ENCODE peak calls at places on chromosome 6, in ten cellular contexts. M, A, X, P, D, Q, J, L, Z and T are unnamed samples. For H3K9me3, the result is how much of the 10 kb centered on the place peaks cover.

GRCh38 chr6:158417760-158418098 is 105.5 kb downstream of the TULP4 start:
- DNase-seq in Z (no peak), P (no peak), X (no peak), J (no peak), Q (no peak), M (no peak), A (no peak), D (no peak), L (no peak), T (no peak)

GRCh38 chr6:42790549-42791181 is 8.8 kb downstream of the BICRAL start:
- DNase-seq in J (no peak), A (no peak), X (peak), Q (peak), L (no peak), D (no peak), Z (no peak), M (no peak), P (no peak), T (no peak)

GRCh38 chr6:135052939-135053338 is 1.7 kb downstream of the HBS1L start:
- DNase-seq in P (no peak), J (no peak), M (no peak), D (no peak), L (no peak), A (no peak), Q (no peak), Z (no peak), X (no peak), T (no peak)

GRCh38 chr6:143579703-143580102 is 68.2 kb upstream of the FUCA2 start:
- DNase-seq in Q (no peak), Z (no peak), M (no peak), P (no peak), A (no peak), L (peak), J (no peak), X (no peak), D (no peak), T (no peak)

GRCh38 chr6:158050955-158051354 is 69.3 kb downstream of the SYNJ2 start:
- DNase-seq in Z (no peak), L (no peak), A (no peak), P (peak), X (no peak), M (no peak), D (no peak), J (no peak), Q (no peak), T (no peak)

GRCh38 chr6:139987091-139987490 is 612.6 kb upstream of the CITED2 start:
- DNase-seq in X (no peak), D (no peak), P (no peak), Z (no peak), J (no peak), M (no peak), Q (no peak), A (no peak), L (no peak), T (no peak)

GRCh38 chr6:32244946-32245398 is 21.1 kb upstream of the NOTCH4 start:
- DNase-seq in X (peak), L (peak), J (peak), A (peak), Z (peak), P (peak), D (peak), Q (peak), M (peak), T (peak)

GRCh38 chr6:11381801-11382513 is 149.5 kb upstream of the NEDD9 start:
- DNase-seq in J (peak), P (no peak), M (peak), Z (peak), D (no peak), X (no peak), Q (peak), L (no peak), A (peak), T (peak)

GRCh38 chr6:150991487-150991886 is 126.0 kb downstream of the MTHFD1L start:
- DNase-seq in Q (no peak), X (no peak), D (no peak), M (no peak), J (no peak), P (no peak), L (no peak), Z (no peak), A (no peak), T (no peak)

GRCh38 chr6:41638801-41639555 is 710 bp downstream of the MDFI start:
- DNase-seq in A (no peak), J (no peak), Q (peak), L (no peak), X (peak), D (no peak), P (no peak), Z (no peak), M (no peak), T (no peak)

GRCh38 chr6:169934699-169935347 is 183.4 kb downstream of the ERMARD start:
- DNase-seq in M (no peak), L (no peak), P (no peak), Z (no peak), D (no peak), X (no peak), A (no peak), Q (no peak), J (no peak), T (no peak)

GRCh38 chr6:37514840-37515239 is 15.1 kb upstream of the CCDC167 start:
- DNase-seq in D (no peak), X (no peak), A (no peak), M (no peak), P (no peak), Q (no peak), J (no peak), Z (no peak), L (no peak), T (no peak)

GRCh38 chr6:22880686-22881433 is 311.5 kb downstream of the HDGFL1 start:
- DNase-seq in A (no peak), J (no peak), X (no peak), L (no peak), P (no peak), D (peak), Q (no peak), Z (no peak), M (no peak), T (no peak)

GRCh38 chr6:2986722-2987196 is 12.9 kb upstream of the NQO2 start:
- DNase-seq in Q (no peak), L (no peak), J (no peak), Z (no peak), D (no peak), M (no peak), A (no peak), P (no peak), X (no peak), T (no peak)

GRCh38 chr6:32163559-32164258 is 686 bp upstream of the EGFL8 start:
- DNase-seq in J (no peak), P (no peak), M (no peak), D (no peak), L (no peak), Q (no peak), X (peak), A (no peak), Z (no peak), T (no peak)

GRCh38 chr6:3176562-3177355 is 19.4 kb upstream of the TUBB2A start:
- DNase-seq in X (no peak), P (no peak), M (no peak), D (peak), J (no peak), Q (peak), Z (no peak), A (no peak), L (no peak), T (no peak)

GRCh38 chr6:13978787-13979186 is 54.0 kb downstream of the RNF182 start:
- DNase-seq in L (no peak), Q (no peak), J (no peak), X (no peak), P (no peak), D (no peak), A (no peak), Z (no peak), M (no peak), T (no peak)

GRCh38 chr6:35181933-35182612 is 31.7 kb upstream of the SCUBE3 start:
- DNase-seq in X (peak), A (no peak), Z (no peak), M (peak), P (peak), D (peak), L (peak), Q (peak), J (peak), T (no peak)

GRCh38 chr6:44431118-44431725 is 43.7 kb downstream of the CDC5L start:
- DNase-seq in Z (no peak), D (peak), Q (peak), L (no peak), P (no peak), J (peak), A (peak), X (peak), M (peak), T (peak)

GRCh38 chr6:39812496-39812852 is 20.3 kb downstream of the DAAM2 start:
- DNase-seq in D (no peak), Z (no peak), M (no peak), L (no peak), J (no peak), Q (no peak), X (no peak), P (no peak), A (no peak), T (no peak)

GRCh38 chr6:22099241-22099640 is 197.6 kb downstream of the PRL start:
- DNase-seq in Z (no peak), J (no peak), Q (no peak), X (no peak), A (no peak), M (no peak), L (no peak), P (no peak), D (no peak), T (no peak)

DNA sequence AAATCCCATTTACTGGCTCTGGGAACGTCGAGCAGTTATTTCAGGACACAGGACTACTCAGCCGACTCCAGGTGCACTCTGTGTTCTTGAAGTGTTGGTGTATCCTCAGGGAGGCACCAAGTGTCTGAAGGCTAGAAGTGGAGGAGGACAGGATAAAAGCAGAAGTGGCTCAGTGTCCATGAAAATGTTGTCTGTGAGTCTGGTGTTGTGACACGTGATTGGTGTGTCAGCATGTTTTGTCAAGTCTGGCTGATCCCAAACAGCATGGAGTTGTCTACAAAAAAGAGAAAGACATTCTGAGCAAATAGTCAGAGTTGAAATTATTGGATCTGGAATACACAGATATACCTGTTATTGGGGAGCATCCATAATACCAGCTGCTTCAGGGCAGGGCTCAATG is 30.3 kb downstream of the SCGN start:
- DNase-seq in L (no peak), X (no peak), P (no peak), A (no peak), Z (no peak), J (no peak), Q (no peak), M (no peak), D (no peak), T (no peak)
- H3K9me3 ChIP-seq in L (under half), X (under half), P (under half), A (under half), Z (under half), J (under half), Q (under half), M (under half), D (under half), T (under half)

DNA sequence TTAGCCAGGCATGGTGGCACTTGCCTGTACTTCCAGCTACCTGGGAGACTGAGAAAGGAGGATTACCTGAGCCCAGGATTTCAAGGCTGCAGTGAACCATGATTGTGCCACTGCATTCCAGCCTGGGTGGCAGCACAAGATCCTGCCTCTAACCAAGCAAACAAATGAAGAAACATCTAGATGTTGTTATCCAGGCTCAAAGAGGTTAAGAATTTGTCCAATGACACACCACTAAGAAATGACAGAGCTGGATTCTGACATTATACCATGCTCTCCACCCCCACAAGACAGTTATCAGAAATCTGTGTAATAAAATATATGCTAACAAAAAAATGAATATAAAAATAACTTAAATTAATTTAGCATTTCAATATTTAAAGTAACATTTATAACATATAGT is 925.5 kb upstream of the SLC35B3 start:
- DNase-seq in L (no peak), Z (no peak), D (no peak), Q (no peak), A (no peak), X (no peak), J (no peak), M (no peak), P (no peak), T (no peak)
- H3K9me3 ChIP-seq in L (under half), Z (under half), D (under half), Q (under half), A (under half), X (under half), J (under half), M (under half), P (under half), T (under half)

DNA sequence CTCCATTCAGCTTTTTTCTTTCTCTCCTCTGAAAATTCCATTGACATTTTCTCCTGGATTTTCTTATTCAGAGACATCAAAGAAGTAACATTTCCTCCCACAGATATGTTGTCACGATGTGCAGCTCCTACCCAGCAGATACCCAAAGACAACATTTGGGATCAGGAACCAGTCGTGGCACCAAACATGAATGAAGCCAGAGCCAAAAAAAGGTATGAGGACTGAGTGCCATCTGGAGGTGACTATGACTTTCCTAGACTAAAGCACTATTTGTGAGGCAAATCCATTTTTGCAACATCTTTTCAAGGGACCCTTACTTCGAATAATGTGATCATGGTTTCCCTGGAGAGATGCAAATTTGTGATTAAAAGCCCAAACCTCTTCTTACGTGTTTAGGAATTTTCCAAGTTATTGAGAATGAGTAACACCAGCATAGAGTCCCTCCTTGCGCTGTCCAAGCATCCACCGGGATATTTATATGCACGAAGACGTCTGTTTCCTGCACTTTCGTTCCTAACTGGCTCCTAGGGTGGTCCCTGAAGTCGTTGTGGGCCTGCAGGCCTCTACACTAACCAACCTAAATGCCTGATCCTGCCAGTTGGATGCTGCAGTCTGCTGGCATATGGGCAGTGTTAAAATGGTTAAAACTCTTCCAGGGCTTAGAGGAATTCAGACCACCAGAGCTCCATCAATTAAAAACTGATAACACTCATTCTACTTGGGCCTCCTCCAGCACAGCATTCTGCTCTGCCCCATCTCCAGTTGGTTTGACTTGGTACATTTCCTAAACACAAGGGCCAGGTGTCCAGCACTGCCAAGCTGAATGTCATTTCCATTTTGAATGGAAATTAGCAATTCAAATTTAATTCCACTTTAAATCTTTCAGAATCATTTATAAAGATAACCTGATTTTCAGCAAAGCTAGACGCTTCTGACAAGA is 256.6 kb downstream of the C6orf118 start:
- DNase-seq in X (no peak), P (no peak), M (no peak), L (no peak), Q (no peak), Z (no peak), D (no peak), J (no peak), A (no peak), T (no peak)
- H3K9me3 ChIP-seq in X (under half), P (under half), M (under half), L (under half), Q (under half), Z (under half), D (under half), J (under half), A (under half), T (under half)

DNA sequence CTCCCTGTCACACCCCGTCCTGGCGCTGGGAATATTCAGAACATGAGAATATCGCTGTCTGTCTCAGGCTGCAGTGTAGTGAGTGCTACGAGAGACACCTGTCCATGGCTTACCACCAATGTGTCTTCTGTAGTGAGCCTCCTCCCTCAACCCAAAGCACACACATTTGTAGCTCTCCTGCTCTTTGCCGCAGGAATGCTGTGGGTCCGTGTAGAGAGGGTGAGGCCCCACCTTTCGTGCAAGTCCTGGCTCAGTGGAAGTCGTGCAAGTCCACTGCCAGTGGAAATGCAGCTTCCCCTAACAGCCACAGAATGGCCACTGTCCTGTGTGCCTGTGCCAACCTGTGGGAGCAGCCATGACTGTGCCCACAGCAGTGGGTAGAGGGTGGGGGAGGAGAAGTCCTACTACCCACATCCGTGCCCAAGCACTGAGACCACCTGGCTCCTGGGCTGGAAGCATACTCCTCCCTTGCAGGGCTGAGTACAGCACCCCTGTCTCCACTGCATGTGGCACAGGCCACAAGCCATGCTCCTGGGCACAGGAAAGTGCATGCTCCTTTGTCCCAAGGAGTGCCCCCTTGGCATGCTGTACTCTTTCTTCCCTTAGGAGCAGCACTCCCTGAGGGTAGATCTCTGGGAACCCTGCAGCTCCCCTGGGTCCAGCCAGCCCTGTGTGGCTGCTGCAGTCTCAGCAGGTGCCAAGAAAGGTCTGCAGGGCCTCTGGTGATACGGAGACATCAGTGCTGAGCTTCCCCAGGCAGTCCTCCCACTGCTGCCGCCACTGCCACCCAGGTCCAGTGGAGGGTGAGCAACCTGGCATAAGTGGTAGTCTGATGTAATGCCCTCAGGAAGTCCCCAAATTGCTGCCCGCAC is 28.0 kb downstream of the IGF2R start:
- DNase-seq in L (no peak), D (no peak), M (no peak), A (no peak), Z (no peak), X (no peak), J (no peak), Q (no peak), P (no peak), T (no peak)
- H3K9me3 ChIP-seq in L (under half), D (under half), M (under half), A (under half), Z (under half), X (under half), J (under half), Q (under half), P (under half), T (under half)

GRCh38 chr6:137211910-137212309 is 7.3 kb downstream of the IFNGR1 start:
- DNase-seq in P (no peak), Q (no peak), A (no peak), D (no peak), J (no peak), M (no peak), Z (no peak), X (no peak), L (no peak), T (no peak)
- H3K9me3 ChIP-seq in P (under half), Q (half or more), A (under half), D (under half), J (under half), M (under half), Z (under half), X (under half), L (under half), T (under half)